ENCODE peak calls at places on chromosomes 11 and 22, in nine cellular contexts. M is psoas muscle, C is esophagus squamous epithelium, I is lower lobe of right lung, U is BE2C, N is ascending aorta, D is right lobe of liver, F is transverse colon, R is breast epithelium. A is an unnamed sample. For H3K27me3 and H3K4me1, the result is how much of the 10 kb centered on the place peaks cover.

GRCh38 chr11:125886997-125887372 is 483 bp upstream of the HYLS1 start:
- DNase-seq in M (peak), C (no peak), I (peak), U (no peak), N (peak), D (no peak), F (peak), R (no peak), A (peak)

GRCh38 chr11:6655790-6656580 is at the start of gene DCHS1:
- DNase-seq in M (no peak), C (no peak), I (no peak), U (peak), N (peak), D (no peak), F (peak), R (no peak), A (no peak)

GRCh38 chr11:14248577-14248976 is 110.4 kb downstream of the RRAS2 start:
- DNase-seq in M (no peak), C (no peak), I (no peak), U (no peak), N (no peak), D (no peak), F (no peak), R (no peak), A (no peak)

GRCh38 chr11:16843307-16843706 is 104.9 kb downstream of the C11orf58 start:
- DNase-seq in M (no peak), C (no peak), I (no peak), U (peak), N (no peak), D (no peak), F (peak), R (no peak), A (no peak)

GRCh38 chr11:44203270-44204043 is 106.5 kb downstream of the ALX4 start:
- DNase-seq in M (peak), C (no peak), I (no peak), U (no peak), N (no peak), D (peak), F (peak), R (no peak), A (no peak)

GRCh38 chr11:12989428-12990242 is 19.5 kb upstream of the RASSF10 start:
- DNase-seq in M (no peak), C (no peak), I (no peak), U (no peak), N (no peak), D (no peak), F (no peak), R (no peak), A (no peak)

GRCh38 chr22:48587236-48587865 is 1240.3 kb downstream of the BRD1 start:
- DNase-seq in M (peak), C (no peak), I (peak), U (no peak), N (no peak), D (no peak), F (no peak), R (no peak), A (no peak)

GRCh38 chr22:49709464-49709863 is 118.2 kb downstream of the BRD1 start:
- DNase-seq in M (no peak), C (no peak), I (no peak), U (no peak), N (no peak), D (no peak), F (no peak), R (no peak), A (no peak)

GRCh38 chr11:17460406-17460805 is 16.2 kb downstream of the ABCC8 start:
- DNase-seq in M (no peak), C (no peak), I (no peak), U (no peak), N (no peak), D (no peak), F (no peak), R (no peak), A (no peak)

GRCh38 chr11:111520565-111520964 is 6.0 kb downstream of the HOATZ start:
- DNase-seq in M (no peak), C (no peak), I (no peak), U (no peak), N (no peak), D (no peak), F (no peak), R (no peak), A (no peak)

GRCh38 chr11:116234989-116235567 is 537.7 kb downstream of the BUD13 start:
- DNase-seq in M (no peak), C (no peak), I (no peak), U (no peak), N (no peak), D (no peak), F (no peak), R (no peak), A (no peak)
- TF ChIP-seq CTCF in M (no peak), C (no peak), I (no peak), U (no peak), N (no peak), D (no peak), F (no peak), R (no peak), A (no peak)

DNA sequence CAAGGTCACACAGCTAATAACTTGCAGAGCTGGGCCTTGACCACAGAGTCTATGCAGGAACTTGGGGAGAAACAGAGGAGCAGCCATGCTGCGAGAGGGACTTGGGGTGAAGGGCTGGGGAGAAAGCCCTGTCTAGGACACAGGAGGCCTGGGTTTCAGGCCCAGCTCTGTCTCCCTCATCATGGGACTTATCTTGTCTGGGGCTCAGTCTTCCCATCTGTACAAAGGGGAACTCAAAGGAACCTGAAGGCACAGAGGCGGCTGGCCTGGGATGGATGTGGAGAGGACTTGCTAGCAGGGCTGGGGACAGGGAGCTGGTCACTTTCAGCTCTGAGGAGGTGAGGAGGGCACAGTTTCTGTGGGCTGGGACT is 36.9 kb upstream of the TPBGL start:
- DNase-seq in M (no peak), C (no peak), I (no peak), U (no peak), N (no peak), D (no peak), F (no peak), R (no peak), A (peak)
- H3K27me3 ChIP-seq in M (under half), C (under half), I (under half), U (under half), N (under half), D (under half), F (under half), R (under half), A (under half)

GRCh38 chr11:829946-830294 is 2.2 kb downstream of the CRACR2B start:
- DNase-seq in M (no peak), C (no peak), I (no peak), U (no peak), N (no peak), D (no peak), F (no peak), R (no peak), A (no peak)
- H3K4me1 ChIP-seq in M (under half), C (half or more), I (half or more), U (under half), N (half or more), D (under half), F (half or more), R (half or more), A (half or more)

GRCh38 chr11:132300283-132300682 is 929.9 kb downstream of the NTM start:
- DNase-seq in M (no peak), C (no peak), I (no peak), U (no peak), N (no peak), D (no peak), F (no peak), R (no peak), A (no peak)
- TF ChIP-seq CTCF in M (no peak), C (no peak), I (no peak), U (peak), N (no peak), D (no peak), F (no peak), R (no peak), A (no peak)

A was measured in upper lobe of right lung.